ENCODE peak calls at places on chromosome 3, in nine cellular contexts. U is PC-9, T is GM23248, D is GM23338, I is hepatocyte, B is PC-3, P is MM.1S, W is OCI-LY7, Y is HCT116. S is an unnamed sample. For H3K9me2, the result is how much of the 10 kb centered on the place peaks cover.

GRCh38 chr3:55792010-55792409 is 304.9 kb upstream of the WNT5A start:
- DNase-seq in I (no peak), Y (no peak), T (no peak), U (peak), D (no peak), P (no peak), W (no peak), B (no peak), S (no peak)

GRCh38 chr3:126745760-126746394 is 41.8 kb downstream of the CHCHD6 start:
- DNase-seq in W (no peak), I (no peak), T (no peak), U (no peak), Y (no peak), D (no peak), B (no peak), P (no peak), S (no peak)

GRCh38 chr3:22523925-22524324 is 679.2 kb upstream of the UBE2E2 start:
- DNase-seq in P (no peak), B (no peak), Y (no peak), D (no peak), W (no peak), U (no peak), I (no peak), T (no peak), S (no peak)

GRCh38 chr3:31615071-31615875 is 82.5 kb downstream of the STT3B start:
- DNase-seq in B (peak), P (no peak), T (no peak), I (no peak), U (no peak), Y (no peak), W (no peak), D (no peak), S (no peak)

GRCh38 chr3:175807175-175807574 is 948.0 kb downstream of the NAALADL2 start:
- DNase-seq in Y (no peak), D (no peak), W (no peak), T (no peak), B (no peak), U (no peak), P (no peak), I (no peak), S (no peak)

GRCh38 chr3:155895379-155895900 is 25.0 kb downstream of the GMPS start:
- DNase-seq in Y (no peak), T (no peak), I (no peak), W (no peak), U (no peak), D (no peak), B (no peak), P (no peak), S (no peak)

GRCh38 chr3:103137830-103138229 is 703.0 kb downstream of the ZPLD1 start:
- DNase-seq in P (no peak), B (no peak), D (no peak), I (no peak), Y (no peak), T (no peak), U (no peak), W (no peak), S (no peak)

GRCh38 chr3:174126990-174127758 is 729.6 kb downstream of the NLGN1 start:
- DNase-seq in B (peak), P (no peak), W (no peak), T (peak), U (peak), I (no peak), D (no peak), Y (no peak), S (no peak)

GRCh38 chr3:102089904-102090492 is 240.7 kb downstream of the NFKBIZ start:
- DNase-seq in D (no peak), U (no peak), P (no peak), Y (no peak), W (no peak), T (peak), B (peak), I (peak), S (no peak)

GRCh38 chr3:15636028-15636709 is 34.6 kb downstream of the BTD start:
- DNase-seq in W (peak), Y (peak), U (peak), T (peak), P (no peak), D (no peak), I (no peak), B (peak), S (no peak)

GRCh38 chr3:45940004-45940780 is 3.1 kb upstream of the CXCR6 start:
- DNase-seq in I (no peak), U (no peak), W (no peak), D (peak), B (no peak), Y (no peak), P (no peak), T (no peak), S (no peak)

GRCh38 chr3:71207632-71208031 is 375.9 kb downstream of the FOXP1 start:
- DNase-seq in T (no peak), I (peak), D (no peak), U (no peak), B (no peak), Y (no peak), P (no peak), W (no peak), S (no peak)

GRCh38 chr3:147298511-147298982 is 107.8 kb downstream of the ZIC4 start:
- DNase-seq in D (peak), I (peak), P (no peak), U (peak), B (peak), Y (no peak), W (no peak), T (peak), S (no peak)

GRCh38 chr3:17964113-17964512 is 221.7 kb upstream of the TBC1D5 start:
- DNase-seq in D (no peak), I (no peak), B (no peak), P (no peak), Y (no peak), T (no peak), U (no peak), W (no peak), S (peak)

GRCh38 chr3:8659242-8659641 is 14.6 kb upstream of the SSUH2 start:
- DNase-seq in P (no peak), B (no peak), Y (no peak), D (no peak), T (no peak), W (no peak), I (no peak), U (no peak), S (no peak)
- H3K4me3 ChIP-seq in P (no peak), B (no peak), Y (no peak), D (no peak), T (no peak), W (no peak), I (no peak), U (no peak), S (no peak)

GRCh38 chr3:13408890-13409289 is 11.2 kb downstream of the NUP210 start:
- DNase-seq in T (no peak), P (no peak), I (no peak), B (no peak), U (no peak), W (no peak), D (no peak), Y (no peak), S (no peak)

GRCh38 chr3:13407475-13407874 is 12.6 kb downstream of the NUP210 start:
- DNase-seq in Y (no peak), B (no peak), P (no peak), W (no peak), I (no peak), T (no peak), U (no peak), D (no peak), S (no peak)

GRCh38 chr3:13407926-13408325 is 12.2 kb downstream of the NUP210 start:
- DNase-seq in I (no peak), U (no peak), P (no peak), W (no peak), D (no peak), T (no peak), Y (no peak), B (no peak), S (no peak)

GRCh38 chr3:13414040-13414729 is 5.9 kb downstream of the NUP210 start:
- DNase-seq in Y (no peak), B (peak), I (no peak), T (no peak), W (peak), U (peak), D (no peak), P (peak), S (peak)

DNA sequence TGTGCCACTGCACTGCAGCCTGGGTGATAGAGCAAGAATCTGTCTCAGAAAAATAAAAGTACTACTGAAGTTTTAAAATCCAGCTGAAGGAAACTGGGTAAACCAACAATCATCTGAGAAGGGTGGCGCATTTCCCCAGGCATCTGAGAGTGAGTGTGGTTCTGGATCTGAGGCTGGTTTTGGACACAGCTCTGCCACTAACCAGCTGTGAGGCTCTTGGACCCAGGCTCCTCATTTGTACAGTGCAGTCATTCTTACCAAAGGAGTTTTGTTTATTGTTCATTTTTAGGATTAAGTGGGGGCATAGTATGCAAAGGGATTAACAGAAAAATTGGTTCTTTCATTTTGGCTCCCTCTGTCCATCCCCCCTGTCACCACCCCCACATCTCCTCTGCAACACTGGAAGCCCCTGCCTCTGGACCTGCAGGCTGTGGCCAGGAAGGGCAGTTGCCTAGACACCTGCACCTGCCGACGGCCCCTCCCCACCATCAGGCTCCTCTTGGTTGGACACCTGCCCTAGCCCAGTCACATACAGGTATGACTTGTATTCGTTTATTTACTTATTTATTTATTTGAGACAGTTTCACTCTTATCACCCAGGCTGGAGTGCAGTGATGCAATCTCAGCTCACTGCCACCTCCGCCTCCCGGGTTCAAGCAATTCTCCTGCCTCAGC is 8.8 kb downstream of the NUP210 start:
- DNase-seq in B (no peak), I (no peak), W (no peak), Y (no peak), D (no peak), T (no peak), U (no peak), P (no peak), S (no peak)
- H3K9me2 ChIP-seq in B (under half), I (under half), W (under half), Y (under half), D (under half), T (under half), U (under half), P (under half), S (under half)

DNA sequence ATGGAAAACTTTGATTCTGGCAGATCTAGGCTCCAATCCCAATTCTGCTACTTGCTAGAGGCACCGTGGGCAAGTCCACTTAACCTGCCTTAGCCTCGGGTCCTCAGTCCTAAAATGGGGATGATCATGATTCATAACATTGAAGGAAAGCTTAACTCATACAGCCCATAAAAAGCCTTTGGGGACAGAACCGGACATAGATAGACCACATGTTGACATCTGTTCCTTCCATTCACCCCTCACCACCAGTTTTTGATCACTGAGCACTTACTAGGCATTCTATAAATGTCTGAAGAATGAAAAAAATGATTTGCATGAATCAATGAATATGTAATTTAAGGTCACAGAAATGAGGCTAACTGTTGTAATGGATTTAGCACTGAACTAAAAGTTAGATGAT is 605.8 kb upstream of the CFAP20DC start:
- DNase-seq in I (no peak), D (no peak), Y (no peak), T (no peak), W (no peak), B (no peak), P (no peak), U (no peak), S (no peak)
- H3K4me2 ChIP-seq in I (no peak), D (no peak), Y (no peak), T (no peak), W (no peak), B (no peak), P (no peak), U (no peak), S (no peak)

DNA sequence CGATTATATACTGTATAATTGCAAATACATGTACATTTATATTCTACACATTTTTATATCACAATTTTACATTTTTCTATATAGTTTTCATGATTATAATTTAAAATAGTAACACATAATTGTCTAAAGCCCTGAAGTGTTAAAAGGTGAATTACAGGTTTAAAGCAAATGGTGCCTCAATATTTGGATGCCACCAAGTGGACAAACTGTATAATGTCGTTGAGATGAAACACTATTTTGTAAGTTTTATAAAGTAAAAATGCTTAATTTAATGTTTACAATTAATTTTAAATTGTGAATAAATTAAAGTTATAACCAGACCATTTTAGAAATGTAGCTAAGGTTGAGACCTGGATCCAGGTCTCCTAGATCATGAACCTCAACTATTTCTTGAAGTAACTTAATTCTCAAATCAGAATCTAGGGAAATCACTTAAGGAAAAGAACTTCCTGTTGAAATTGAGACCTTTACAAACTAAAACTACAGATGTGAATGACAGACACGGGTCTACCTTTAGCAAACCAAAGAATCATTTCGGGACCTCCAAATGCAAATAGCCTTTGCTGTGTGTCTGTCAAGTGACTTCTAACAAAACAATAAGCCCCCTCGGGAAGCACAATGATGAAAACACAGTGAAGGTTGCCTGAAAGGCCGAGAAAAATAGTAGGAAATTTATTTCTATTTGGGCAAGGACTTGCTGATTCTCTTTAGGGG is 37.8 kb downstream of the EHHADH start:
- DNase-seq in T (peak), W (peak), D (peak), Y (no peak), B (peak), U (no peak), P (peak), I (no peak), S (peak)
- H3K4me3 ChIP-seq in T (no peak), W (no peak), D (peak), Y (no peak), B (no peak), U (no peak), P (peak), I (no peak), S (peak)

GRCh38 chr3:192890348-192891335 is 27.0 kb downstream of the MB21D2 start:
- DNase-seq in Y (no peak), P (no peak), I (no peak), U (peak), W (no peak), B (peak), D (no peak), T (no peak), S (no peak)

GRCh38 chr3:192889694-192890093 is 28.0 kb downstream of the MB21D2 start:
- DNase-seq in I (no peak), U (no peak), P (no peak), D (no peak), T (peak), B (no peak), W (no peak), Y (no peak), S (no peak)

GRCh38 chr3:192887047-192887446 is 30.6 kb downstream of the MB21D2 start:
- DNase-seq in Y (peak), I (peak), P (no peak), U (no peak), T (no peak), W (no peak), D (no peak), B (peak), S (no peak)

GRCh38 chr3:192887701-192888100 is 30.0 kb downstream of the MB21D2 start:
- DNase-seq in U (no peak), D (peak), B (peak), I (peak), T (no peak), P (no peak), W (no peak), Y (no peak), S (no peak)

DNA sequence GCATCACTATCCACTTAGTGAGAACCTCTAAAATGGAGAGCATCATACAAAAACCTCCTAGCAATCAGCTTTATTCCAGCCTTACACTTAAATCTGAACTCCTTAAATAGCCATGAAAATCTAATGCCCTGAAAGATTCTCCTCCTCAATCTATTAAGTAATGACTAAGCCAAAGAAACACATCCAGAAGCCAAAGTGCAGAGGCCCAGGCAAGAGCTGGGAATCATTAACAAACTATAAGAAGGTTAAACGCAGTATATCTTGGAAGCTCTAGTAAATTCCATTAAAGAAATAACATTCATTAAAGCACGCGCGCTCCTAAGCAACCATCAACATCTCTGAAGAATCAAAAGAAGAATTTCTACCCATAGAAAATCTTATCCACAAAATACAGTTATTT is 29.5 kb downstream of the MB21D2 start:
- DNase-seq in I (peak), T (peak), B (peak), P (no peak), U (no peak), Y (no peak), W (no peak), D (no peak), S (no peak)
- H3K9me2 ChIP-seq in I (under half), T (under half), B (under half), P (under half), U (under half), Y (under half), W (under half), D (under half), S (under half)

DNA sequence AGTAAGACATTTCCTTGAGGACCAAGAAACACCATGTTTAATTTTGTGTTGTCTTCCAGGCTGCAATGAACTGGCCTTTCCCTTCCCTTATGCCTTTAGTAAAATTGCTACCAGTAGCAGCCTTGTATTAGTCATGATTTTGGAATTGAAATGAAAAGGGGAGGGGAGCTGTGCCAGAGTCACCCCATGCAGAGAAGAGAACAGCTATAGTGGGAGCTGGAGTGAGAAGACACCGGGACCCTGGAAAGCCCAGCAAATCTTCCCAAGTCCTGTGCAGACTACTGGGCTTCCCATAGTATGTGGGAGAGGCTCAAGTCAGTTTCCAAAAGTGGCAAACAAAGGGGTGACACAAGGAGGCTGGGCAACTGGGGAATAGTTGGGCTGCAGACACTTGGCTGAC is 178.5 kb downstream of the NR1D2 start:
- DNase-seq in W (no peak), B (peak), I (no peak), P (no peak), D (no peak), T (peak), U (no peak), Y (no peak), S (no peak)
- H3K4me2 ChIP-seq in W (no peak), B (no peak), I (no peak), P (no peak), D (no peak), T (peak), U (no peak), Y (no peak), S (no peak)

GRCh38 chr3:170740726-170741591 is 129.0 kb downstream of the RPL22L1 start:
- DNase-seq in P (no peak), D (no peak), I (peak), B (peak), Y (no peak), U (peak), T (peak), W (no peak), S (no peak)
- H3K4me3 ChIP-seq in P (no peak), D (no peak), I (no peak), B (peak), Y (no peak), U (peak), T (peak), W (no peak), S (no peak)

DNA sequence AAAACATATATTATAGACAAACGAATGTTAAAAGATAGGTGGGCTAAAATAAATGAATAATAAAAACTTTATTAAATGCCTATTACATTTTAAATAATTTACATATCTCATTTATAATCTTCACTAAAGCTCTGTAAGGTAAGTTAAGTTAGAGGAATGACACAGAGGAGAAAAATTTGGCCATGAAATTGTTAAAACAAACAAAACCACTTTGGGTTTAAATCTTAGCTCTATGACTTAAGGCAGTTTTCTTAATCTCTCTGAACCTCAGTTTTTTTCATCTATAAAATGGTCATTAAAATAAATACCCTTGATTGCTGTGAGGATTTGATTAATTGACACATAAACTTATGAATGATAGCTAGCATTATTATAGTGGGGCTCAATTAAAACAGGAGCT is 404.8 kb upstream of the ATP11B start:
- DNase-seq in Y (no peak), I (no peak), W (no peak), T (no peak), P (no peak), D (no peak), B (peak), U (no peak), S (no peak)
- H3K9me2 ChIP-seq in Y (under half), I (under half), W (under half), T (under half), P (under half), D (under half), B (under half), U (under half), S (under half)

S was measured in Karpas-422.